ENCODE peak calls at places on chromosomes 6 and 20, in six cellular contexts. B is left cardiac atrium, G is AG08396, M is GM23248, C is H54, N is A549. D is an unnamed sample.

GRCh38 chr20:50710492-50711063 is 19.2 kb upstream of the RIPOR3 start:
- DNase-seq in B (no peak), G (no peak), M (peak; percentile 85), C (no peak), N (no peak), D (no peak)

GRCh38 chr20:1895674-1896496 is 678 bp downstream of the SIRPA start:
- DNase-seq in B (peak; percentile 57), G (peak; percentile 44), M (peak; percentile 65), C (no peak), N (no peak), D (no peak)

GRCh38 chr20:57849868-57850215 is 140.0 kb upstream of the PMEPA1 start:
- DNase-seq in B (no peak), G (no peak), M (no peak), C (no peak), N (no peak), D (no peak)

GRCh38 chr20:38210741-38211140 is 45.7 kb upstream of the TGM2 start:
- DNase-seq in B (peak; percentile 22), G (no peak), M (peak; percentile 47), C (peak; percentile 61), N (no peak), D (no peak)

GRCh38 chr6:82246802-82247633 is 526 bp downstream of the IBTK start:
- DNase-seq in B (peak; percentile 72), G (peak; percentile 62), M (peak; percentile 79), C (peak; percentile 30), N (peak; percentile 74), D (no peak)

GRCh38 chr20:40941023-40941655 is 87.5 kb upstream of the TOP1 start:
- DNase-seq in B (no peak), G (no peak), M (no peak), C (no peak), N (no peak), D (no peak)

GRCh38 chr6:129882510-129883023 is 21.5 kb upstream of the TMEM244 start:
- DNase-seq in B (no peak), G (no peak), M (no peak), C (no peak), N (no peak), D (no peak)

GRCh38 chr6:14038636-14039035 is 78.9 kb upstream of the CD83 start:
- DNase-seq in B (no peak), G (no peak), M (no peak), C (no peak), N (no peak), D (no peak)

GRCh38 chr6:35601331-35602132 is 87.2 kb downstream of the FKBP5 start:
- DNase-seq in B (peak; percentile 58), G (peak; percentile 64), M (peak; percentile 81), C (no peak), N (peak; percentile 51), D (no peak)

GRCh38 chr6:156774872-156775405 is 2.2 kb upstream of the ARID1B start:
- DNase-seq in B (no peak), G (no peak), M (peak; percentile 60), C (no peak), N (peak; percentile 10), D (no peak)

GRCh38 chr6:47135772-47136171 is 93.6 kb upstream of the ADGRF1 start:
- DNase-seq in B (no peak), G (peak; percentile 26), M (peak; percentile 67), C (peak; percentile 35), N (peak; percentile 91), D (peak; percentile 89)

GRCh38 chr6:160455484-160456213 is 107.5 kb downstream of the SLC22A3 start:
- DNase-seq in B (peak; percentile 50), G (peak; percentile 80), M (peak; percentile 71), C (peak; percentile 15), N (peak; percentile 57), D (no peak)

D was measured in epithelial cell of prostate.